ENCODE peak calls at places on chromosomes 13 and 19, in six cellular contexts. X is foreskin fibroblast, R is GM10248, V is MCF 10A, G is A549, O is heart left ventricle. N is an unnamed sample.

GRCh38 chr19:14686411-14686810 is 3.4 kb upstream of the ZNF333 start:
- DNase-seq in V (peak), X (peak), R (no peak), O (no peak), G (peak), N (peak)

GRCh38 chr13:51066091-51066831 is 44.8 kb downstream of the C13orf42 start:
- DNase-seq in R (no peak), O (no peak), V (peak), G (no peak), X (no peak), N (peak)

GRCh38 chr19:49554701-49555181 is 25.6 kb downstream of the NOSIP start:
- DNase-seq in R (no peak), G (no peak), X (peak), V (no peak), O (no peak), N (peak)

GRCh38 chr19:9406798-9407352 is 28.5 kb downstream of the ZNF266 start:
- DNase-seq in G (peak), R (peak), X (peak), V (no peak), O (peak), N (peak)

GRCh38 chr13:76383671-76384461 is 502.3 kb downstream of the KCTD12 start:
- DNase-seq in R (no peak), O (peak), V (peak), X (peak), G (peak), N (no peak)

GRCh38 chr13:95275322-95276118 is 25.7 kb downstream of the ABCC4 start:
- DNase-seq in X (no peak), G (no peak), R (no peak), V (no peak), O (no peak), N (no peak)

GRCh38 chr19:57559008-57559403 is 657 bp downstream of the ZNF550 start:
- DNase-seq in R (peak), V (peak), O (peak), G (peak), X (peak), N (peak)

GRCh38 chr19:3374369-3375112 is 8.2 kb downstream of the NFIC start:
- DNase-seq in V (no peak), G (no peak), X (peak), R (no peak), O (peak), N (no peak)

GRCh38 chr19:48333467-48334384 is 8.4 kb downstream of the EMP3 start:
- DNase-seq in V (peak), R (peak), O (peak), G (peak), X (peak), N (peak)

GRCh38 chr19:48332662-48333466 is 7.5 kb downstream of the EMP3 start:
- DNase-seq in R (peak), G (peak), V (peak), X (peak), O (peak), N (peak)

GRCh38 chr19:48329167-48329891 is 4.0 kb downstream of the EMP3 start:
- DNase-seq in V (peak), O (no peak), G (no peak), X (no peak), R (no peak), N (peak)

GRCh38 chr19:48332351-48332661 is 7.0 kb downstream of the EMP3 start:
- DNase-seq in X (no peak), V (no peak), G (no peak), R (no peak), O (no peak), N (no peak)

DNA sequence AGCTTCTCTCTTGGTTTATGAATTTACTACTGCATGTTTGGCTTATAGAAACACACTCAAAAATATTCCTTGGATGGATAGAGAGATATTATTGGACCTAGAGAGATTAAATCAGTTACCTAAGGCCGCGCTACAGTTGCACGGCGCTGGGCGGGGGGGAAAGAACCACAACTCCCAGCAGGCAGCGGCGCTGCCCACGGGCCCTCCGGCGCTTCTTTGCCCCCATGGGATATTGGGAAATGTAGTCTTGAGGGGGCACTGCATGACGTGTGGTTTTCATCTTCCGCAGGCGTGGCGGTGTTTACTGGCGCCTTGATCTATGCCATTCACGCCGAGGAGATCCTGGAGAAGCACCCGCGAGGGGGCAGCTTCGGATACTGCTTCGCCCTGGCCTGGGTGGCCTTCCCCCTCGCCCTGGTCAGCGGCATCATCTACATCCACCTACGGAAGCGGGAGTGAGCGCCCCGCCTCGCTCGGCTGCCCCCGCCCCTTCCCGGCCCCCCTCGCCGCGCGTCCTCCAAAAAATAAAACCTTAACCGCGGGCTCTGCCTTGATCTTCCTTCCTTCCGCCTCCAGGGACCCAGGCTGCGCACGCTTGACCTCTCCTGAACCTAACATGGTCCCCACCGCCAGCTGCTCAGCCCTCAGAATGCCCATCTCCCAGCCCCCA is 4.8 kb downstream of the EMP3 start:
- DNase-seq in O (peak), G (no peak), R (peak), V (no peak), X (no peak), N (peak)
- TF ChIP-seq CTCF in O (no peak), G (no peak), R (peak), V (no peak), X (no peak), N (no peak)

GRCh38 chr13:39810091-39810877 is 154.8 kb downstream of the COG6 start:
- DNase-seq in G (no peak), R (no peak), X (no peak), V (peak), O (no peak), N (no peak)
- TF ChIP-seq CTCF in G (no peak), R (no peak), X (peak), V (no peak), O (no peak), N (no peak)

GRCh38 chr19:40798223-40798996 is 581 bp upstream of the EGLN2 start:
- DNase-seq in G (peak), X (peak), O (peak), R (peak), V (peak), N (peak)
- TF ChIP-seq CTCF in G (peak), X (peak), O (peak), R (peak), V (no peak), N (no peak)

GRCh38 chr13:32587014-32587773 is 942 bp downstream of the PDS5B start:
- DNase-seq in O (peak), G (peak), X (peak), V (peak), R (peak), N (peak)
- TF ChIP-seq CTCF in O (no peak), G (no peak), X (no peak), V (peak), R (peak), N (no peak)

GRCh38 chr19:46076031-46076880 is 35.5 kb upstream of the IGFL4 start:
- DNase-seq in R (no peak), X (no peak), V (no peak), O (no peak), G (no peak), N (no peak)
- TF ChIP-seq CTCF in R (no peak), X (no peak), V (no peak), O (no peak), G (peak), N (no peak)

DNA sequence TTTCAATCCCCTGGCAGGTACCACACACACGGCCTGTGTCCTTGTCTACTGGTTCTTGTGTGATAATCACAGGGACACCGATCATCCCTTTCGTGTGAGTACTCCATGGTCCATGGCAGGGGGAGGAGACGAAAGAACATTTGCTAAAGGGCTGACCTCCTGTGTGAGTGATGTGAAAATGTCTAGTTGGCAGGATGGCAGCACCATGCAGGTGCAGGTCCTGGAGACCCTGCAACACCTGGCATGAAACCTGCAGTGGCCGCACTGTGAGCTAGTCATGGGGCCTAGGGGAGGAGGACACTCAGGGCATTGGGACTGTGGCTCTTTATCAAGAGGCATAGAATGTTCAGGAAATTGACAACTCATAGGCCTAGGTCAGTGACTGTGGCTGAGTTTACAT is 22.9 kb upstream of the LGALS14 start:
- DNase-seq in X (no peak), O (no peak), V (no peak), R (no peak), G (no peak), N (no peak)
- TF ChIP-seq CTCF in X (no peak), O (no peak), V (no peak), R (no peak), G (no peak), N (no peak)

DNA sequence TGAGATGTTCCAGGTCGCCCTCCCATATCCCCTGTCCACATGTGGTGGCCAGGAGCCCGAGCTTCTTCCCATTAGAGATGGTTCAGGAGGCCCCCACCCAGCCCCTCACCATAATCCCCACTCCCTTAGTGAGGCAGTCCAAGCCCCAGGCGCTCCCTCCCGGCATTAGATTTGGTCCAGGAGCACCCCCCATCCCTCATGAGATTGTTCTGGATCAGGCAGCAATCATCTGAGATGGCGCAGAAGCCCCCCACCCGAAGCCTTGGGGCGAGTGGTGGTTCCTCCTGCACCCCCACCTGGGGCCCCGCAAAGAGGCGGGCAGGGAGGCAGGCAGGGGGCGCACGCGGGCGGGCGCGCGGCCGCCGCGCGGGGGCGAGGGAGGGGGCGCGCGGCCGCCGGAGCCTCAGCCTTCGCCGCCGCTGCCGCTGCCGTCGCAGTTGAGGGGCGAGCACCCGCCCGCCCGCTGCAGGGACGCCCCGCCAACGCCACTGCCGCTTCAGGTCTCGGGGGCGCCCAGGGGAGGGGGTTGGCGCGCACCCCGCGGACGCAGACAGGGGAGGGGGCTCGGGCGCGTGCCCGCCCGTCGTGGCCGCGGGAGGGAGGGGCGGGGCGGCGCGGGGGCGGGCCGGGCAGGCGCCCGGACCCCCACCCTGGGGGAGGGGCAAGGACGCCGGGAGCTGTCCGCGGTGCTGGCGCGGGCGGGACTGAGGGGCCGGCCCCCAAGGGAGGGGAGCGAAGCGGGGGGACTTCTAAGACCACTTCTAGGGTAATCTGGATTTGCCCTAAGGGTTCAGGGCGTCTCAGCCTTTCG is 46.4 kb upstream of the SHKBP1 start:
- DNase-seq in O (no peak), V (no peak), X (no peak), G (no peak), R (peak), N (peak)
- TF ChIP-seq CTCF in O (no peak), V (no peak), X (no peak), G (peak), R (peak), N (no peak)

GRCh38 chr19:18155095-18156087 is 2.4 kb downstream of the PIK3R2 start:
- DNase-seq in R (no peak), G (no peak), X (no peak), O (no peak), V (no peak), N (no peak)

GRCh38 chr19:18152444-18152816 is 533 bp upstream of the PIK3R2 start:
- DNase-seq in X (peak), V (peak), G (peak), R (peak), O (peak), N (peak)

GRCh38 chr19:18153555-18154134 is 682 bp downstream of the PIK3R2 start:
- DNase-seq in X (no peak), R (no peak), O (peak), G (no peak), V (no peak), N (peak)

GRCh38 chr19:18150776-18151624 is 2.0 kb upstream of the PIK3R2 start:
- DNase-seq in V (no peak), R (no peak), G (no peak), O (no peak), X (no peak), N (no peak)

DNA sequence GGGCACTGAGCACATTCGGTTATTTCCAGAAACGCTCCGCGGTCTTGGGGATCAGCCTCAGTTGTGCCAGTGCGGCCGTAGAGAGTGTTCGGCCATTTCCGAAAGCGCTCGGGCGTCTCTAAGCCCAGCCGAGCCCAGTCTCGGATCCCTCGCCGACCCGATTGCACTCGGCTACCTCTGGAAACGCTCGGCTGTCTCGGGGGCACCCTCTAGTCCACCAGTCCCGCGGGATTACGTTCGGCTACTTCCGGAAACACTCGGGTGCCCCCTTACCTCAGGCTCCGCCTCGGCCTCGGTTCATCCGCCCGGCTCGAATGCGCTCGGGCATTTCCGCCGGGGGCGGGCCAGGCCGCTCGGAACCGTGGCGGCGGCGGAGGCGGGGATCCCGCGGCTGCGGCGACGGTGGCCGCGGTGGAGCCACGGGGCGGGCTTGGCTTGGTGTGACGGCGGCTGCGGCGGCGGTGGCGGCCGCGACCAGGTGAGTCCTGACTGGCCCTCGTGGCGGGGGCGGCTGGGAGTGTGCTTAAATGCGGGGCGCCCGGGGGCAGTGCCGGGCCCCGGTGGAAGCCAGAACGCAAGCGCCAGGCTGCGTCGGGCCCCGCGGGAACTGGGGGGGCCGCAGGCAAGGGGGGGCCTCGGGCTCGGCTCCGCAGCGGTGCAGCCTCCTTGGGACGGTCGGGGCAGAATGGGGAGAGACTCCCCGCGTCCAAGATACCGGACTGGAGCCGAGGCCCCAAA is at the start of gene PIK3R2:
- DNase-seq in O (peak), X (peak), G (peak), V (peak), R (peak), N (peak)
- TF ChIP-seq CTCF in O (no peak), X (no peak), G (peak), V (no peak), R (no peak), N (peak)